ENCODE peak calls at places on chromosomes 13 and 19, in six cellular contexts. D is thoracic aorta, Z is coronary artery, T is mammary epithelial cell, Q is breast epithelium, X is upper lobe of right lung. H is an unnamed sample.

GRCh38 chr13:44155422-44156293 is 218.0 kb upstream of the SERP2 start:
- DNase-seq in X (no peak), T (no peak), Z (peak), D (peak), Q (peak), H (no peak)

GRCh38 chr13:20901668-20902437 is 693 bp downstream of the XPO4 start:
- DNase-seq in D (no peak), T (peak), X (peak), Q (no peak), Z (no peak), H (peak)

GRCh38 chr19:7018828-7019227 is 2.4 kb downstream of the MBD3L2B start:
- DNase-seq in X (no peak), Q (no peak), T (no peak), D (no peak), Z (no peak), H (no peak)

GRCh38 chr13:21074601-21075302 is 13.4 kb upstream of the LATS2 start:
- DNase-seq in X (no peak), Z (no peak), D (no peak), T (no peak), Q (no peak), H (no peak)

GRCh38 chr13:39847336-39847735 is 191.9 kb downstream of the COG6 start:
- DNase-seq in X (no peak), T (no peak), Q (no peak), D (no peak), Z (no peak), H (no peak)

GRCh38 chr13:26867451-26868067 is 107.0 kb upstream of the GPR12 start:
- DNase-seq in X (no peak), Z (no peak), Q (no peak), D (no peak), T (peak), H (peak)

GRCh38 chr19:37304190-37304883 is 66.6 kb upstream of the ZNF527 start:
- DNase-seq in D (no peak), Z (no peak), T (no peak), Q (no peak), X (no peak), H (no peak)

GRCh38 chr13:84032116-84032515 is 149.8 kb upstream of the SLITRK1 start:
- DNase-seq in Z (no peak), T (no peak), D (no peak), Q (no peak), X (no peak), H (peak)

GRCh38 chr19:14505488-14506239 is 9.7 kb upstream of the GIPC1 start:
- DNase-seq in D (no peak), Q (peak), T (peak), Z (no peak), X (peak), H (peak)

GRCh38 chr13:79837741-79838450 is 356.9 kb downstream of the NDFIP2 start:
- DNase-seq in Q (no peak), D (no peak), T (peak), X (no peak), Z (no peak), H (peak)

GRCh38 chr13:48595330-48596127 is 58.2 kb upstream of the CYSLTR2 start:
- DNase-seq in Z (no peak), Q (no peak), T (peak), D (no peak), X (no peak), H (peak)

GRCh38 chr19:40381321-40381720 is 8.7 kb downstream of the HIPK4 start:
- DNase-seq in T (no peak), D (no peak), X (no peak), Q (no peak), Z (no peak), H (no peak)

GRCh38 chr19:49574206-49574755 is 6.1 kb downstream of the NOSIP start:
- DNase-seq in Q (no peak), D (no peak), X (no peak), Z (no peak), T (no peak), H (peak)

GRCh38 chr13:72244788-72245187 is 377.8 kb upstream of the DACH1 start:
- DNase-seq in Q (no peak), X (no peak), Z (no peak), T (no peak), D (no peak), H (no peak)

GRCh38 chr19:8214802-8215201 is 5.6 kb downstream of the CERS4 start:
- DNase-seq in D (no peak), Q (no peak), Z (no peak), T (no peak), X (no peak), H (no peak)

GRCh38 chr13:20118268-20119140 is 42.3 kb downstream of the GJA3 start:
- DNase-seq in T (no peak), D (no peak), Q (no peak), Z (peak), X (peak), H (peak)

GRCh38 chr13:101382086-101382485 is 34.2 kb downstream of the NALCN start:
- DNase-seq in T (no peak), D (no peak), Z (no peak), Q (no peak), X (no peak), H (no peak)

GRCh38 chr19:33124207-33125098 is 7.5 kb upstream of the WDR88 start:
- DNase-seq in D (no peak), Q (no peak), T (no peak), Z (no peak), X (no peak), H (no peak)

GRCh38 chr19:13888281-13888680 is 11.3 kb downstream of the NANOS3 start:
- DNase-seq in X (no peak), Q (peak), Z (no peak), D (no peak), T (peak), H (peak)

GRCh38 chr13:36148436-36148835 is 17.3 kb upstream of the DCLK1 start:
- DNase-seq in Z (no peak), X (no peak), T (no peak), D (no peak), Q (no peak), H (no peak)

GRCh38 chr13:105785436-105785835 is 750.0 kb downstream of the EFNB2 start:
- DNase-seq in T (no peak), Z (no peak), X (no peak), Q (no peak), D (no peak), H (no peak)

GRCh38 chr19:46416077-46416709 is 2.8 kb upstream of the CCDC8 start:
- DNase-seq in T (peak), X (peak), Q (peak), D (peak), Z (peak), H (peak)

GRCh38 chr13:50594276-50594970 is 249.1 kb downstream of the DLEU7 start:
- DNase-seq in X (no peak), D (no peak), Z (no peak), Q (no peak), T (no peak), H (no peak)

GRCh38 chr19:30227071-30227621 is 145.0 kb upstream of the ZNF536 start:
- DNase-seq in D (no peak), T (no peak), Q (no peak), Z (no peak), X (no peak), H (no peak)

GRCh38 chr19:41225238-41226052 is 6.4 kb downstream of the AXL start:
- DNase-seq in Z (peak), D (peak), T (peak), X (no peak), Q (peak), H (peak)

GRCh38 chr19:49469828-49470614 is 4.0 kb upstream of the FLT3LG start:
- DNase-seq in T (no peak), Z (no peak), X (no peak), Q (no peak), D (no peak), H (peak)

GRCh38 chr13:97659602-97660001 is 225.6 kb downstream of the RAP2A start:
- DNase-seq in Q (no peak), T (no peak), X (no peak), D (no peak), Z (no peak), H (no peak)

GRCh38 chr13:111046590-111047141 is 68.4 kb upstream of the ARHGEF7 start:
- DNase-seq in Z (peak), X (peak), T (no peak), D (no peak), Q (no peak), H (no peak)

GRCh38 chr19:39438270-39438934 is 2.7 kb upstream of the RPS16 start:
- DNase-seq in T (peak), D (no peak), Q (no peak), Z (no peak), X (no peak), H (peak)

GRCh38 chr13:59166174-59166573 is 997.6 kb downstream of the DIAPH3 start:
- DNase-seq in T (no peak), Z (no peak), X (no peak), D (no peak), Q (no peak), H (no peak)

GRCh38 chr13:89324582-89324981 is 1653.4 kb downstream of the SLITRK5 start:
- DNase-seq in Q (no peak), D (no peak), T (no peak), Z (no peak), X (no peak), H (no peak)
- H3K4me3 ChIP-seq in Q (no peak), D (no peak), T (no peak), Z (no peak), X (no peak), H (no peak)

DNA sequence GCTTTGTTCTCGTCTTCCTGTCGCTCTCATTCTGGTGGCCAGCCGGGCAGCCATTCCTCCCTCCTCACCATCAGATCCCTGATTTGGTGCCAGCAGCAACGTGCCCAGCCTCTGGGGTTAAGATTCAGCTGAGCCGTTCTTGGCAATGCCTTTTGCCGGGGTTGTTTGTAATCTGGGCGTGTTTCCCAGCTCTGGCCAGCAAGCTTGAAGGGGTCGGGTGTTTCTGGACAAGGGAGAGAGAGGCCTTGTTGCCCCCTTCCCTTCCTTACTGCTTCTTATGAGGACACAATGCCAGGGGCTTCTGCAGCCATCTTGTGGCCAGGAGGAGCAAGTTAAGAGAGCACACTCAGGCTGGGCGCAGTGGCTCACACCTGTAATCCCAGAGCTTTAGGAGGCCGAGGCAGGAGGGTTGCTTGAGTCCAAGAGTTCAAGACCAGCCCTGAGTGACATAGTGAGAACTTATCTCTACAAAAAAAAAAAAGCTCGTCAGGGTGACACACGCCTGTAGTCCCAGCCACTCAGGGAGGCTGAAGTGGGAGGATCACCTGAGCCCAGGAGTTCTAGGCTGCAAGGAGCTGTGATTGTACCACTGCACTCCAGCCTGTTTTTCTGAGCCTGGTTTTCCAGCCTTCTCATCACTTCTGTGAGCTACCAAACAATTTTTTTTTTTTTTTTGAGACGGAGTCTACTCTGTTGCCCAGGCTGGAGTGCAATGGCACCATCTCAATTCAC is 10.7 kb upstream of the CRTC1 start:
- DNase-seq in D (no peak), T (no peak), Q (no peak), X (no peak), Z (no peak), H (peak)
- TF ChIP-seq CTCF in D (peak), T (peak), Q (no peak), X (peak), Z (no peak), H (peak)

DNA sequence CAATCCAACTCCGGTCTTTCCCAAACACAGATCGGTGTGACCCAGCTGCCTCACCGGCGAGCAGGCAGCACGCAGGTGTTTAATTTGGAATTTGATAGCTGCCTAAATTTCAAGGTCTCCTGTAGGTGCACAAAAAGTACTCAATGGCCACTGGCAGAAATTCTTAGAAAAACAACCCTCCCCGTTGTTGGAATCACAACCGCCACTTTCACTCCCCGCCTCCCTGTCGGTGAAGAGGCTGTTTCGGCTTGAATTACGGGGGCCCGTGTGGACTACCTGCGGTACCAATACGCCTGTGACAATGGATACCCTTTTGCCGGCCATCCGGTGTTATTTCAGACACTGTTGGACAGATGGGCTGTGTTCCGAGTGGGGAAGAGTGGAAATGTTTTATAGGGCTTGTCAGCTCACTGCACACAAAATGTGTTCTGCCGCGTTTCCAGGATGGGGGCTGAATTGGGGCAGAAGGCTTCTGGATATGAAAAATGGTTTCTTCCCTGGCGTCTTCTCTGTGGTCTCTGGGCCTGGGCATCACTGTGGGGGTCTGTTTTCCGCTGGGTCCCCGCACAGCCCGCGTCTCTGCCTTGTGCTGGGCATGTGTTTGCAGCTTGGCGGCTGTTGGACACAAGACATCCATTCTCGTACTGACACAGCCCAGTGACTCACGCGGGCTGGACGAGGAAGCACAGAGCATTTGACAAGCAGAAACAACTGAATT is 45.4 kb downstream of the ZIC5 start:
- DNase-seq in Q (no peak), X (no peak), T (no peak), D (no peak), Z (no peak), H (peak)
- H3K4me3 ChIP-seq in Q (peak), X (no peak), T (no peak), D (peak), Z (no peak), H (peak)

GRCh38 chr19:2602391-2603181 is 99.9 kb downstream of the GNG7 start:
- DNase-seq in T (peak), Z (peak), Q (peak), X (peak), D (peak), H (peak)
- TF ChIP-seq CTCF in T (peak), Z (no peak), Q (peak), X (no peak), D (no peak), H (peak)

DNA sequence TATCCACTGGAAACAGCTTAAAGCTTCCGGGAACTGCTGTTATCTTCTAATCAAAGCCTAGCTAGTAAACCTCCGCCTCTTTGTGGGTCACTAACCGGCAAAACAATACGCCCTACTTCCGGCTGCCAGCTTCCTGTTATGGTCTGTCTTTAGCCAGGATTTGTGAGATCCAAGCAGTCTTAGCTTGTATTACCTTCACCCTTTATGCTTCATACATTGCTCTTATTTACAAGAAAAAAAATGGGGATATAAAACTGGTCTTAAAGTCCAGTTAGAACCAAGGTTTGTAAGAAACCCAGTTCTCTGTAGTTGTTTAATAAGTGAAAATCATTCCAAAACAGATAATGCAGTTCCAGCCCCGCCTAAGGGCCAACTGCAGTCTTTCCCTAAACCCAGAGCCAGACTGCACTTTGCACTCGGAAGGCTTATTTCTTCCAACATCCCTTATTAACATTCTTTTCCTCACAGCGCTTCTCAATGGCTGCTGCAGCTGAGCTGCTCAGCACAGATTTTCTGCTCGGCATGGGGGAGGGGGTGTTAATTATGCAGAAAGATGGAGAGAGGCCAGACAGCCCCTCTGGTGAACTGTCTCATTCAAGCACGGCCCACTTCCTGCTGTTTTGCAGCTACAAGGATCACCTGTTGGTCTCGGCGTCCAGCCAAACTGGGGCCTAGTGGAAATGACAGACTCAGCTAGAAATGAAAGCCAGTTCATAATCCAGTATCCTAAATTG is 368.4 kb downstream of the KLF12 start:
- DNase-seq in Q (peak), T (no peak), X (peak), Z (no peak), D (peak), H (peak)
- H3K4me3 ChIP-seq in Q (peak), T (no peak), X (no peak), Z (peak), D (peak), H (no peak)

GRCh38 chr13:52136763-52137162 is 7.9 kb upstream of the NEK5 start:
- DNase-seq in X (no peak), D (no peak), Q (no peak), Z (no peak), T (no peak), H (no peak)

GRCh38 chr13:52141299-52141698 is 12.4 kb upstream of the NEK5 start:
- DNase-seq in Q (no peak), Z (no peak), T (no peak), D (no peak), X (no peak), H (no peak)

DNA sequence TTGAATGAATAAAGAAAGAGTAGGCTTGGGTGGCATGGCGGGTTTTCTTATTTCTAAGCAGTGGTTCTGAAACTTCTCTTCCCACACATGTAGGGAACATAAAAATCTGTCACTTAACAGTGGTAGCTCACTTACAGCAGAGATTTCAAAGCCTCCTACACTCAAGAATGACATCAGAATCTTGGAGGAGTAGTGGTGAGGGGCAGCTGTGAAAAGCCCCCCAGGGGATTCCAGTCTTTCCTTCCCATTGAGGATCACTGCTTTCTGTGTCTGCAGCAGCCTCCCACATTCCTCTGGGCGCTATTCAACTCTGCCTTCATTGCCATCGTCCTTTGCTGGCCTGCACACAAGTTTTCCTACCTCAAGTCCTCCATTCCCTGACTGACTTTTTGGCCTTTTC is 8.6 kb upstream of the NEK5 start:
- DNase-seq in D (no peak), Q (no peak), Z (no peak), X (no peak), T (no peak), H (no peak)
- TF ChIP-seq CTCF in D (no peak), Q (no peak), Z (no peak), X (no peak), T (no peak), H (no peak)

DNA sequence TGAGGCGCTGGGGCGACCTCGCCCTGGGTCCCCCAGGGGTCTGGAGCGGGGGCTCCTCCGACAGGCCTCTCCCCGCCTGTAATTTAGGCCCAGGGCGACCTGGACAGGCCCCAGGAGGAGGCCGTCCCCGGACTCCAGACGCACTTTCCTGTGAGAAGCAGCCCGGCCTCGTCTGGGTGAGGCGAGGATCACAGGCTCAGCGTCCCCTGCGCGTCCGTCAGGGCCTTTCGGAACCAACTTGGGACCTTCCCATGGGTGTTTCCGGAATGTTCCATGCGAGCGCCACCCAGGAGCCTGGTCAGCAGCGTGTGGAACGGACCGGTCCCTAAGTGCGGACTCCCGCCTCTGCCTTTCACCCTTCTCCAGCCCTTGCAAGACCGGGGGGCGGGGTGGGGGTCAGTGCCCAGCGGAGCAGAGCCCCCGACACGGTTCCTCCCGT is 1.0 kb upstream of the GRTP1 start:
- DNase-seq in Z (no peak), T (no peak), Q (no peak), X (no peak), D (no peak), H (no peak)
- H3K4me3 ChIP-seq in Z (peak), T (no peak), Q (peak), X (peak), D (peak), H (no peak)

DNA sequence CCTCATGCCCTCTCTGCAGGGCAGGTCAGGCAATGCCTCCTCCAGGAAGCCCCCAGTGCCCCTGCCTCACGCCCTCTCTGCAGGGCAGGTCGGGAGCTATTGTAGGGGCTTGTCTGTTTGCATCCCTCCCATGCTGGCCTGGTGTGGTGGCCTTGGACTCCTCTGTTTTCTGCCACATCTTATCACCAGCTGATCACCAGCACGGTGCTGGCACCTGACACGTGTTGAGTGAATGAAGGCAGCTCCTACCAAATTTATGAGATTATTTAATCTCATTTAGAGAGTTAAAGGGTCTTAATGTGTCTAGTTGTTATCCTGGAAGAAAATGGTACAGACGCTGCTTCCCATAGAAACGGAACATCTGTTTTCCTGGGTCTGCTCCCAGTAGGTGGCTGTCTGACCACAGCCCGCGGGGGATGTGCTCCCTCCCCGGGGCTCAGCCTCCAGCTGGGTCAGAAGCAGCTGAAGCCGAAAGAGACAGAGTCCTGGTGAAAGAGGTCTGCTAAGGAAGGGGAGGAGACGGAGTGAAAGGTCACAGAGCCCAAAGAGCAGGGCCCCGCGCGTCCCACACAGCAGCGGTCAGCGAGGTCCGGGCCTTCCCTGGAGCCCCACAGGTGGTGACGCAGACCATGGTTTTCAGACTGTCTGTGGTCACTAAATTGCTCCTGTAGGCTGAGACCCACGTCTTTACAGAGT is 51.7 kb upstream of the C13orf46 start:
- DNase-seq in Q (no peak), X (no peak), Z (no peak), T (no peak), D (no peak), H (no peak)
- TF ChIP-seq CTCF in Q (no peak), X (no peak), Z (no peak), T (no peak), D (no peak), H (no peak)